ENCODE peak calls at places on chromosomes 1 and 21, in four cellular contexts. M, K, D and L are unnamed samples.

GRCh38 chr1:102783487-102783886 is 324.8 kb downstream of the COL11A1 start:
- DNase-seq in K (no peak), M (no peak), D (no peak), L (no peak)

GRCh38 chr21:16563795-16564194 is 834.0 kb downstream of the USP25 start:
- DNase-seq in M (peak; percentile 35), K (peak; percentile 17), D (no peak), L (no peak)

GRCh38 chr21:42272984-42273600 is 42.1 kb downstream of the TFF3 start:
- DNase-seq in M (no peak), K (no peak), D (no peak), L (no peak)

GRCh38 chr1:3473381-3473844 is 18.9 kb downstream of the ARHGEF16 start:
- DNase-seq in D (no peak), M (no peak), K (peak; percentile 63), L (no peak)

GRCh38 chr1:94949681-94950661 is 23.1 kb upstream of the CNN3 start:
- DNase-seq in K (peak; percentile 81), D (no peak), M (no peak), L (no peak)

GRCh38 chr1:53640696-53641065 is 98.3 kb downstream of the GLIS1 start:
- DNase-seq in K (no peak), M (no peak), D (no peak), L (no peak)

GRCh38 chr21:36909423-36909822 is 57.0 kb downstream of the HLCS start:
- DNase-seq in K (no peak), M (no peak), D (no peak), L (no peak)

GRCh38 chr1:208048904-208049303 is 138.0 kb upstream of the CD34 start:
- DNase-seq in K (no peak), M (no peak), D (no peak), L (no peak)

GRCh38 chr21:17622018-17622417 is 9.3 kb upstream of the BTG3 start:
- DNase-seq in M (no peak), K (no peak), D (no peak), L (no peak)

GRCh38 chr1:14115976-14116375 is 416.0 kb downstream of the PRDM2 start:
- DNase-seq in D (no peak), K (no peak), M (no peak), L (no peak)

GRCh38 chr1:218817747-218818146 is 355.9 kb upstream of the LYPLAL1 start:
- DNase-seq in D (no peak), M (no peak), K (no peak), L (no peak)

GRCh38 chr1:36354486-36354885 is 31.0 kb upstream of the EVA1B start:
- DNase-seq in D (no peak), M (no peak), K (no peak), L (no peak)

GRCh38 chr1:36352910-36353878 is 29.7 kb upstream of the EVA1B start:
- DNase-seq in K (peak; percentile 80), D (no peak), M (peak; percentile 41), L (no peak)

GRCh38 chr1:36351222-36351977 is 28.0 kb upstream of the EVA1B start:
- DNase-seq in D (no peak), K (peak; percentile 93), M (peak; percentile 27), L (no peak)

GRCh38 chr1:36350659-36351171 is 27.3 kb upstream of the EVA1B start:
- DNase-seq in M (no peak), D (no peak), K (peak; percentile 78), L (peak; percentile 40)

GRCh38 chr1:36352141-36352909 is 28.9 kb upstream of the EVA1B start:
- DNase-seq in K (peak; percentile 35), M (no peak), D (no peak), L (no peak)
- TF ChIP-seq CTCF in K (peak; percentile 46), M (no peak), D (no peak), L (no peak)

GRCh38 chr1:228455715-228456114 is 31.5 kb upstream of the RNF187 start:
- DNase-seq in K (no peak), D (no peak), M (no peak), L (no peak)
- TF ChIP-seq CTCF in K (peak; percentile 53), D (no peak), M (no peak), L (no peak)

GRCh38 chr1:55506686-55507577 is 291.8 kb upstream of the USP24 start:
- DNase-seq in M (no peak), K (peak; percentile 57), D (no peak), L (no peak)
- TF ChIP-seq CTCF in M (no peak), K (peak; percentile 38), D (no peak), L (no peak)

GRCh38 chr1:160837558-160838205 is 25.0 kb downstream of the CD244 start:
- DNase-seq in K (peak; percentile 57), M (no peak), D (peak; percentile 40), L (peak; percentile 76)
- TF ChIP-seq CTCF in K (no peak), M (no peak), D (peak; percentile 13), L (peak; percentile 42)

GRCh38 chr1:101136739-101137138 is 100.1 kb upstream of the S1PR1 start:
- DNase-seq in D (no peak), M (no peak), K (no peak), L (no peak)
- TF ChIP-seq CTCF in D (peak; percentile 58), M (no peak), K (peak; percentile 37), L (no peak)

DNA sequence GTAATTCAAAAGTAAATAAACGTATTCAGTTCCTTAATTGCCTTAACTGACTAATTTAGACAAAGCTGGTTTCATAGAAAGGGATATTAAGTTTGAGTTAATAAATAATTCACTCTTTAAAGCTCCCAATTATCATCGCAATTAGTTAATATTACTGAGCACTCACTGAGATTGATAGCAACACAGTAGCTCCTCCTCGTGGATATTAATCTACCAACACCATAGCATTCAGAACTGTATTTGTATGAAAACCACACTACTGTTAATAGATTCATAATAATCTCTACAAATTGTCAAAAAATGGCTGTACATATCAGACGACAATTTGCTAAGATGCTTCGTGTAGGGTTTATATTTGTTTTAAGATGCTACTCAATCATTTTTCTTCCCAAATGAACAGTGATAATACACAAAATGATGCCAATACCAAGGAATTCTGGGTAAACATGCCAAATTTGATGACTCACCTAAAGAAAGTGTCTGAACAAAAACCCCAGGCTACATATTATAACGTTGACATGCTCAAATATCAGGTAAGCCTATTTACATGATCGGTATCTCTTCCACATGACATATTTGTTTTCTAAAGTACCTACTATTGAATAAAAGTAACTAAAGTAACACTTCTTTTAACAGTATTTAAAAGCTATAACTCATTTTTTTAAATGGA is 18.8 kb upstream of the DYNLT5 start:
- DNase-seq in M (no peak), D (no peak), K (no peak), L (no peak)
- TF ChIP-seq CTCF in M (no peak), D (no peak), K (no peak), L (no peak)